ENCODE peak calls at places on chromosomes 1 and 21, in ten cellular contexts. Z is activated naive CD4-positive, alpha-beta T cell; M is uterus; H is left ventricle myocardium inferior; D is endothelial cell; I is GM20000; C is stimulated activated CD4-positive, alpha-beta T cell treated with anti-CD3 and anti-CD28 coated beads, Interleukin-1b, Interleukin-23, amount 100 ng/mL, for 48 hours; Y is anterior cingulate cortex; N is NB4; F is pons. J is an unnamed sample.

GRCh38 chr1:243475966-243476365 is 220.1 kb downstream of the SDCCAG8 start:
- DNase-seq in Y (no peak), M (no peak), I (no peak), Z (no peak), D (peak; percentile 28), H (no peak), C (no peak), N (peak; percentile 21), F (peak; percentile 87), J (peak; percentile 79)

GRCh38 chr21:45154511-45155508 is 80.4 kb downstream of the ADARB1 start:
- DNase-seq in C (peak; percentile 15), N (peak; percentile 58), H (no peak), M (no peak), F (no peak), Y (no peak), I (no peak), Z (no peak), D (no peak), J (no peak)

GRCh38 chr1:199313444-199313843 is 674.6 kb downstream of the PTPRC start:
- DNase-seq in Z (no peak), H (no peak), C (no peak), D (no peak), Y (no peak), M (no peak), I (no peak), F (no peak), N (peak; percentile 12), J (no peak)

GRCh38 chr1:179550753-179551682 is 24.7 kb downstream of the NPHS2 start:
- DNase-seq in F (no peak), C (no peak), N (peak; percentile 75), I (no peak), M (no peak), H (no peak), Z (no peak), Y (no peak), D (no peak), J (no peak)

GRCh38 chr1:3680488-3681230 is 28.3 kb downstream of the TP73 start:
- DNase-seq in C (no peak), M (no peak), N (no peak), F (no peak), H (no peak), I (no peak), Y (no peak), D (no peak), Z (no peak), J (no peak)

GRCh38 chr1:65393345-65393744 is 27.1 kb upstream of the LEPR start:
- DNase-seq in M (no peak), Z (no peak), C (peak; percentile 11), N (peak; percentile 60), Y (no peak), D (no peak), I (peak; percentile 6), F (no peak), H (no peak), J (no peak)

GRCh38 chr21:36684957-36685714 is 13.8 kb upstream of the SIM2 start:
- DNase-seq in D (no peak), C (no peak), N (no peak), Y (no peak), F (no peak), I (no peak), Z (no peak), H (no peak), M (no peak), J (no peak)

GRCh38 chr1:66370462-66370907 is 163.5 kb upstream of the SGIP1 start:
- DNase-seq in H (no peak), I (no peak), N (no peak), Z (no peak), M (no peak), F (no peak), Y (no peak), D (no peak), C (peak; percentile 27), J (no peak)

GRCh38 chr1:15703562-15703961 is 19.4 kb downstream of the PLEKHM2 start:
- DNase-seq in N (no peak), D (no peak), C (no peak), H (peak; percentile 74), I (no peak), Z (no peak), M (peak; percentile 86), F (peak; percentile 72), Y (peak; percentile 37), J (peak; percentile 76)